ENCODE peak calls at places on chromosome 13, in five cellular contexts. Y is HepG2, L is H1, B is K562, S is GM12878. E is an unnamed sample.
A peak's percentile ranks its signal among the peaks of the same experiment; 100 is the strongest.

GRCh38 chr13:41463823-41464602 is 6.7 kb downstream of the RGCC start:
- DNase-seq in Y (no peak), L (no peak), B (peak; percentile 73), S (peak; percentile 59), E (no peak)

GRCh38 chr13:82963466-82963865 is 918.8 kb downstream of the SLITRK1 start:
- DNase-seq in Y (no peak), L (no peak), B (no peak), S (no peak), E (no peak)

GRCh38 chr13:73702419-73703071 is 431.7 kb downstream of the KLF12 start:
- DNase-seq in Y (no peak), L (no peak), B (no peak), S (peak; percentile 21), E (no peak)

GRCh38 chr13:94382520-94382919 is 97.0 kb downstream of the DCT start:
- DNase-seq in Y (no peak), L (no peak), B (no peak), S (no peak), E (no peak)

GRCh38 chr13:95269756-95270155 is 31.5 kb downstream of the ABCC4 start:
- DNase-seq in Y (no peak), L (no peak), B (no peak), S (no peak), E (no peak)

GRCh38 chr13:27868639-27869435 is 51.0 kb upstream of the PDX1 start:
- DNase-seq in Y (no peak), L (no peak), B (no peak), S (no peak), E (no peak)

GRCh38 chr13:94236876-94237275 is 242.6 kb downstream of the DCT start:
- DNase-seq in Y (no peak), L (no peak), B (no peak), S (no peak), E (no peak)

GRCh38 chr13:90070362-90070761 is 1277.1 kb upstream of the MIR17HG start:
- DNase-seq in Y (peak; percentile 1), L (no peak), B (no peak), S (no peak), E (no peak)

GRCh38 chr13:65217459-65217858 is 2012.7 kb downstream of the PCDH9 start:
- DNase-seq in Y (no peak), L (no peak), B (no peak), S (no peak), E (no peak)

GRCh38 chr13:46964789-46965527 is 68.1 kb upstream of the HTR2A start:
- DNase-seq in Y (no peak), L (no peak), B (no peak), S (no peak), E (no peak)

GRCh38 chr13:84433024-84433423 is 550.8 kb upstream of the SLITRK1 start:
- DNase-seq in Y (no peak), L (no peak), B (no peak), S (no peak), E (no peak)

GRCh38 chr13:106561551-106562170 is 6.3 kb downstream of the ARGLU1 start:
- DNase-seq in Y (no peak), L (no peak), B (no peak), S (peak; percentile 55), E (no peak)

GRCh38 chr13:45179428-45179827 is 21.4 kb downstream of the KCTD4 start:
- DNase-seq in Y (peak; percentile 70), L (no peak), B (no peak), S (no peak), E (no peak)

GRCh38 chr13:44052843-44053607 is 173.3 kb downstream of the LACC1 start:
- DNase-seq in Y (no peak), L (no peak), B (no peak), S (no peak), E (no peak)
- TF ChIP-seq KDM1A in Y (no peak), L (no peak), B (no peak), S (no peak), E (no peak)

GRCh38 chr13:39196957-39197644 is 158.8 kb downstream of the NHLRC3 start:
- DNase-seq in Y (no peak), L (no peak), B (no peak), S (no peak), E (no peak)

GRCh38 chr13:39202746-39203145 is 164.5 kb downstream of the NHLRC3 start:
- DNase-seq in Y (no peak), L (no peak), B (no peak), S (no peak), E (no peak)

GRCh38 chr13:39197645-39198007 is 159.4 kb downstream of the NHLRC3 start:
- DNase-seq in Y (no peak), L (no peak), B (no peak), S (no peak), E (no peak)

DNA sequence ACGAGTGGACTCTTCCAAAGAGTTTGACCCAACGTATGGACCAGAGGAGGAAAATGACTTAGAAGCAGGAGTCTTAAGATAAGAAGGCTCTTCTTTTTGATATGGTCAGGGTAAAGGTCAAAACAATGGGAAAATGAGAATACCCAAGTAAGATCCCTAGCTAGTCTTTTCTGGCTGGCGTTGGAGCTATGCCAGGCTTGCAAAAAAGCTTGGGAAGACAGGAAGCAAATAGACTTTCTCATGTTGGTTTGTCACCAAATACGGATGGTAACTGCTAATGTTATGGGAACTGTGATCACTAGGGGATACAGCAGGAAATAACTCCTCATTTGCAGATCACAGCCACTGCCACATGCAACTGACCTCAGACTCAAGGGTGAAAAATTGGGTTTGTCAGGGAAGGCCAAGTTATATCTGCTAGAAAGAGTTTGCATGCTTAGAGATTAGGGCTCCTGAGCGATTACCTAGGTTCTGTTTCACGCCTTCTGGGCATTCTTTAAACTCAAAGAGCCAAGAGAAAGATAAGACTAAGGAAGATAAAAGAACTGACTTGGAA is 162.9 kb downstream of the NHLRC3 start:
- DNase-seq in Y (no peak), L (no peak), B (no peak), S (no peak), E (no peak)
- TF ChIP-seq KDM1A in Y (no peak), L (no peak), B (no peak), S (no peak), E (no peak)

DNA sequence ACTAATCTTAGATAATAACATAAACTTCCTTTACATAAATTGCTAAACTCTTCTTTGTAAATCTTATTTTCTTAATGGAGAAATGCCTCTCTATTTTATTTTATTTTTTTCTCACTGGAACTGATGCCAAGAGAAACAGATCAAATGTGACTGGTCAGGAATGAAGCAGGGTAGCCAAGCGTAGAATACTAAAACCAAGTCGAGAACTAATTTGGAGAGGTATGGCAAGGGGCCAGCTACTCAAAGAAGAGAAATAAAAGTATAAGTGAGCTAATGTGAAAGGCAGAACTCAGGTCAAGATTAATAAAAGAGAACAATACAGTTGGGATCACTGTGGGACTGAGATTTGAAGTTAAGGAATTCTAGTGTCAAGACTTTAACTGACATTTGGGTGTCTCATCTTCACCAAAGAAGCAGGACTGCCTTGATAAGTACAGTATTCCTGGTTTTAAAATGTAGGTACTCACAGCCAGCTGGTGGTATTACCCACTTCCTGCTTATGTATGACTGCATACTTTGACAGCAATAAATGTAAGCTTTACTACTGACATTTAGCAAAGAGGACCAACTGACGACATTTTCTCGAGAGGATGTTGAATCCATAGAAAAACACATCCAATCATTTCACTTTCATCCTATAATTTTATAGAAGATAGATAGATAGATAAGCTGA is 1192.2 kb downstream of the EFNB2 start:
- DNase-seq in Y (no peak), L (no peak), B (no peak), S (no peak), E (no peak)
- TF ChIP-seq KDM1A in Y (no peak), L (no peak), B (no peak), S (no peak), E (no peak)

DNA sequence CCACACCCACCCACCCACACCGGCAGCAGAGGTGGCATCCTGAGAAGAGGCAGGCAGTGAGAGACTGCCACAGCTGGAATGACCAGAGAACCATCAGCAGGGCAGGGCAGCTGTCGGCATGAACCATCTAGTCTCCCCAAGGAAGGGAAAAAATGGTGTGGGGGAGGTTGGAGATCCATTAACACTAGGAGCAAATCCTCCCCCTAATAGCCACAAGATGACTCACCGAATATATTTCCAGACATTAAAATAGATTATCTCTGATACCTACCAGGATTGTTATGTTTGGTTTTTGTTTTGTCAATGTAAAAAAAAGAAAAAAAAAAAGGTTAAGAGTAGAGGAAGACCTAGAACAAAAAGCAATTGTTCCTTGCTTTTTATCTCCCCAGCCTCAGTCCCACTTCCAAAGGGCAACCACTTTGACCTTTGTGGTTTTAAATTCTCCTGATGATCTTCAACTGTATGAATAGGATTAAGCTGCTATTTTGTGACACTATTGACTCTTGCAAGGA is 34.2 kb downstream of the THSD1 start:
- DNase-seq in Y (peak; percentile 66), L (no peak), B (no peak), S (no peak), E (no peak)
- TF ChIP-seq KDM1A in Y (no peak), L (no peak), B (no peak), S (no peak), E (no peak)

DNA sequence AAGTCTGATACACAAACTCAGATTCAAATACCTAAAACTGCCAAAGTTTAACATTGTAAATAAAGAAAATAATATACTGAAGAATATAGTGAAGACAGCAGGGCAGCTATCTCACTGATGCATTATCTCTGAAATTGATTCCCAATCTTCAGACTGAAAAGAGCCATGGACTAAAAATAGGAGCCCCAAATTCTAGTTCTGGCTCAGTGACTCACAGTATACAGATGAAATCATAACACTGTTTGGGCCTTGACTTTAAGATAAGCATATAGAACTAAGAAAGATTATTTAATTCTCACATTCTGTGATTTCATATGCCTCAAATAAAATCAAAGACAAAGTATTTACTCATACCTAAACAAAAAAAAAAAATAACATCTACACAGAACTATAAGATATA is 53.9 kb downstream of the RBM26 start:
- DNase-seq in Y (no peak), L (no peak), B (no peak), S (no peak), E (no peak)
- TF ChIP-seq KDM1A in Y (no peak), L (no peak), B (no peak), S (no peak), E (no peak)

GRCh38 chr13:44165172-44165894 is 208.3 kb upstream of the SERP2 start:
- DNase-seq in Y (no peak), L (no peak), B (no peak), S (no peak), E (no peak)
- TF ChIP-seq KDM1A in Y (no peak), L (no peak), B (no peak), S (no peak), E (no peak)

GRCh38 chr13:93226065-93226622 is 463 bp upstream of the GPC6 start:
- DNase-seq in Y (peak; percentile 52), L (no peak), B (no peak), S (no peak), E (no peak)
- TF ChIP-seq KDM1A in Y (no peak), L (no peak), B (no peak), S (no peak), E (no peak)

GRCh38 chr13:39461685-39462266 is 141.2 kb downstream of the LHFPL6 start:
- DNase-seq in Y (no peak), L (no peak), B (no peak), S (no peak), E (no peak)
- TF ChIP-seq KDM1A in Y (no peak), L (no peak), B (no peak), S (no peak), E (no peak)

DNA sequence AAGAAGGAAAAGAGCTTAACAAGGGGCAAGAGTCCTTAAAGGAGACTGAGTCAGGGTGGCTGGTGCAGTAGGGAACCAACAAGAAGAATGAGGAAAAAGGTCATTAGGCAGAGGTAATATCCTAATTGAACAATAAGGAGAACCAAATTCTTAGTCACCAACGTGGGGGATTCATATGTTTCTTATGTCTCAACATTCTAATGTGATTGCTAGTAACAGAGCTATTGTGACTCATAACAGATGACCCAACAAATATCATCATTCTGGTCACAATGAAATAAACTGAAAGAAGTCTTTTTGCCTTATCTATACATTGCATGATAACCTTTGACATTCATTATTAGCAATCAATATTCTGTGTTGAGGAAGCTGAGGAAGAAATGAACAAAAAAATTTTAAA is 101.7 kb downstream of the RAP2A start:
- DNase-seq in Y (no peak), L (no peak), B (no peak), S (no peak), E (no peak)
- TF ChIP-seq KDM1A in Y (no peak), L (no peak), B (no peak), S (no peak), E (no peak)

GRCh38 chr13:34358811-34359513 is 541.0 kb downstream of the RFC3 start:
- DNase-seq in Y (no peak), L (no peak), B (no peak), S (no peak), E (no peak)
- TF ChIP-seq KDM1A in Y (no peak), L (no peak), B (no peak), S (no peak), E (no peak)